ENCODE peak calls at places on chromosomes 6 and 20, in seven cellular contexts. N is keratinocyte; U is dorsolateral prefrontal cortex; L is Peyer's patch; M is endodermal cell; O is CD4-positive, alpha-beta T cell; T is tibial artery. J is an unnamed sample.

GRCh38 chr6:169933839-169934698 is 182.6 kb downstream of the ERMARD start:
- DNase-seq in N (no peak), L (no peak), O (no peak), U (no peak), M (no peak), T (no peak), J (no peak)

GRCh38 chr6:44016131-44016870 is 111.0 kb downstream of the MRPL14 start:
- DNase-seq in L (no peak), O (no peak), U (no peak), M (peak; percentile 28), N (no peak), T (peak; percentile 25), J (no peak)

GRCh38 chr6:164097557-164098398 is 683.3 kb downstream of the QKI start:
- DNase-seq in O (no peak), N (no peak), U (no peak), T (no peak), L (no peak), M (peak; percentile 71), J (no peak)

GRCh38 chr6:125867483-125867935 is 76.7 kb downstream of the NCOA7 start:
- DNase-seq in N (peak; percentile 92), M (peak; percentile 66), O (no peak), U (no peak), T (no peak), L (no peak), J (no peak)

GRCh38 chr20:16066571-16066970 is 506.7 kb downstream of the KIF16B start:
- DNase-seq in O (no peak), M (no peak), U (no peak), N (no peak), L (no peak), T (no peak), J (no peak)

GRCh38 chr20:62393266-62393665 is 6.4 kb downstream of the RPS21 start:
- DNase-seq in M (no peak), T (no peak), U (no peak), N (no peak), L (no peak), O (no peak), J (no peak)

GRCh38 chr6:2008383-2008976 is 236.9 kb downstream of the GMDS start:
- DNase-seq in M (no peak), N (peak; percentile 30), O (no peak), T (no peak), L (no peak), U (no peak), J (no peak)

GRCh38 chr6:16318953-16319720 is 80.8 kb downstream of the GMPR start:
- DNase-seq in L (no peak), O (no peak), M (no peak), T (no peak), N (no peak), U (no peak), J (no peak)

GRCh38 chr6:8182857-8183256 is 80.5 kb upstream of the EEF1E1 start:
- DNase-seq in N (no peak), O (no peak), L (no peak), U (no peak), M (no peak), T (no peak), J (no peak)

GRCh38 chr6:127301199-127301700 is 34.6 kb downstream of the RNF146 start:
- DNase-seq in T (no peak), L (no peak), N (no peak), M (no peak), O (no peak), U (no peak), J (no peak)

GRCh38 chr20:38985603-38986170 is 23.5 kb downstream of the DHX35 start:
- DNase-seq in M (no peak), L (no peak), T (no peak), U (no peak), N (no peak), O (no peak), J (no peak)

GRCh38 chr6:13811627-13812358 is 2.6 kb downstream of the MCUR1 start:
- DNase-seq in T (no peak), N (no peak), U (no peak), M (no peak), L (peak; percentile 53), O (no peak), J (no peak)

GRCh38 chr6:142521791-142522190 is 220.0 kb downstream of the ADGRG6 start:
- DNase-seq in T (no peak), O (no peak), N (no peak), U (no peak), L (no peak), M (no peak), J (no peak)

GRCh38 chr20:35315199-35316020 is 23.2 kb upstream of the FAM83C start:
- DNase-seq in T (no peak), O (no peak), M (no peak), L (no peak), U (no peak), N (no peak), J (no peak)

GRCh38 chr6:158322724-158323560 is 10.7 kb downstream of the TULP4 start:
- DNase-seq in M (no peak), N (peak; percentile 70), T (no peak), U (no peak), O (no peak), L (no peak), J (no peak)

GRCh38 chr20:23456416-23456815 is 3.7 kb upstream of the CST11 start:
- DNase-seq in L (no peak), U (no peak), N (no peak), M (no peak), O (no peak), T (no peak), J (peak; percentile 35)

GRCh38 chr20:59828478-59829414 is 104.7 kb downstream of the SYCP2 start:
- DNase-seq in N (no peak), T (peak; percentile 52), L (peak; percentile 43), M (peak; percentile 28), O (no peak), U (no peak), J (no peak)

GRCh38 chr6:170438402-170438753 is 114.7 kb downstream of the PSMB1 start:
- DNase-seq in N (peak; percentile 97), U (peak; percentile 96), L (peak; percentile 84), M (peak; percentile 87), O (no peak), T (peak; percentile 74), J (no peak)

GRCh38 chr20:44807051-44807683 is 3.2 kb downstream of the RIMS4 start:
- DNase-seq in O (no peak), T (peak; percentile 45), M (peak; percentile 20), U (no peak), L (no peak), N (no peak), J (no peak)

GRCh38 chr20:14599613-14600012 is 262.2 kb upstream of the FLRT3 start:
- DNase-seq in L (no peak), M (no peak), N (no peak), U (no peak), T (no peak), O (no peak), J (no peak)

GRCh38 chr6:26240981-26241770 is 123.8 kb upstream of the BTN3A2 start:
- DNase-seq in L (no peak), N (no peak), M (peak; percentile 54), U (no peak), T (no peak), O (peak; percentile 26), J (no peak)

GRCh38 chr6:166470863-166471410 is 88.2 kb upstream of the MPC1 start:
- DNase-seq in T (no peak), M (no peak), L (no peak), N (no peak), U (no peak), O (no peak), J (no peak)

GRCh38 chr6:148528292-148528691 is 185.7 kb downstream of the SASH1 start:
- DNase-seq in O (no peak), N (no peak), M (no peak), T (no peak), U (peak; percentile 76), L (no peak), J (no peak)

GRCh38 chr6:35668096-35668495 is 20.6 kb downstream of the FKBP5 start:
- DNase-seq in O (no peak), U (no peak), M (no peak), L (no peak), N (no peak), T (no peak), J (no peak)
- H3K27ac ChIP-seq in O (peak overlapping the region; percentile 47), U (no peak overlapping the region), M (no peak overlapping the region), L (no peak overlapping the region), N (peak overlapping the region; percentile 72), T (no peak overlapping the region), J (no peak overlapping the region)

DNA sequence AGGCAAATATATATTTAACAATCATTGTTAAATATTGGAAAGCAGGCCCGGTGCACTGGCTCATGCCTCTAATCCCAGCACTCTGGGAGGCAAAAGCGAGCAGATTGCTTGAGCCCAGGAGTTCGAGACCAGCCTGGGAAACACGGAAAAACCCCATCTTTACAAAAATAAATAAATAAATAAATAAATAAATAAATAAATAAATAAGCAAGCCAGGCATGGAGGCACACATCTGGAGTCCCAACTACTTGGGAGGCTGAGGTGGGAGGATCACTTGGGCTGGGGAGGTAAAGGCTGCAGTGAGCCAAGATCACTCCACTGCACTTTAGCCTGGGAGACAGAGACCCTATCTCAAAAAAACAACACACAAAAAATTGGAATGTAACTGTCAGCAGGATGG is 53.7 kb downstream of the ZFP64 start:
- DNase-seq in O (no peak), U (no peak), L (no peak), M (no peak), N (no peak), T (no peak), J (no peak)
- TF ChIP-seq CTCF in O (no peak), U (no peak), L (no peak), M (no peak), N (no peak), T (no peak), J (no peak)

DNA sequence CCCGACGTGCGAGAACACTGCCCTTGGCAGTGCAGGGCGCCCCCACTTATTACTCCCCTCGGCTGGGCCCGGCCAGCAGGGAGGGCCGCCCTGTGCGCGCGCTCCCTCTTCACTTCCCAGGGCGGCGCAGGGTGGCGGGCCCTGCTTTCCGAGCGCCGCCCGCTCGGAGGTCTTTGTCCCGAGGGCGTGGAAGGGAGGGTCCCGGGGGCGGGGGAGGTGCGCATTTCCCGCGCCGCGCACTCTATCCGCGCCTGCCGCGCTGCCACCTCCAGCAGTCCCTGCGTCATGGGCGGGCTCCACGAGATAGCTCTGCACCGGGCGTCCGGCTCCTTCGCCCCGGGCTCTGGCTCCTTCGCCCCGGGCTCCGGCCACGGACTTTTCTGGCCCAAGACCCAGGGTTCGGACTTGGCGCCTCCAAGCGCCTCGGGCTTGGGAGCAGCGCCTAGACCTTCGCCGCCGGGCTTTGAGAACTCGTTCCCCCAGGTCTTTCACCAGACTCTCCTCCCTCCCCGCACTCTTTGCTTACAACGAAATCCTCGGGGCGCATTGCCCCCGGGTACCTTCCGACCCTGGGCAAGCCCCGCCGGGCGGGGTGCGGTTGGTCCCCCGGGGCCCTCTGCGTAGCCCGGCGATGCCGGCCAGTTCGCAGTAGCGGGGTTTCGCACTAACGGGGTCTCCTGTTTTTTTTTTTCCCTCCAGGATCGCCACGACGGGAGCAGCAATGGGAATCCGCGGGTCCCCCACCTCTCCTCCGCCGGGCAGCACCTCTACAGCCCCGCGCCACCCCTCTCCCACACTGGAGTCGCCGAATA is 1.6 kb downstream of the TFAP2C start:
- DNase-seq in U (no peak), L (no peak), O (no peak), N (no peak), M (peak; percentile 86), T (no peak), J (no peak)
- H3K27ac ChIP-seq in U (no peak overlapping the region), L (no peak overlapping the region), O (no peak overlapping the region), N (peak overlapping the region; percentile 96), M (no peak overlapping the region), T (no peak overlapping the region), J (no peak overlapping the region)

DNA sequence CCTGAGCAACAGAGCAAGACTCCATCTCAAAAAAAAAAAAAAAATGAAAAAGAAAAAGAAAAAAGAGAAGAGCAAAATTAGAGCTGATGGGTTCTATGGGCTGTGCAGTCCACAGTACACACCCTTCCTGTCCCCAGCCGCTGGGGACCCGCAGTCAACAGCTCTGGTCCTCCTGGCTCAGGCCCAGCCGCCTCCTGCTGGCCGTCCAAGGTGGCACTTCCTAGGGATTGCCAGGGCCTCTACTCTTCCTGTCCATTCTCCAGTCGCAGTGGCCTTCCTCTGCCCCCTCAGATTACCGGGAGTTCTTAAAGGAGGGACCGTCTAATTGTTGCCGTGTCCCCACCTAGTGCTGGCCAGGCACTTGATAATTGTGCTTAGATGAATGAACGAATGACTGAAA is 41.7 kb downstream of the TMEM242 start:
- DNase-seq in O (no peak), M (peak; percentile 76), T (no peak), L (peak; percentile 59), U (no peak), N (no peak), J (no peak)
- TF ChIP-seq CTCF in O (no peak), M (peak; percentile 65), T (peak; percentile 38), L (peak; percentile 63), U (no peak), N (peak; percentile 21), J (no peak)